ENCODE peak calls at places on chromosomes 7 and 10, in five cellular contexts. H is gastrocnemius medialis, Q is K562, V is transverse colon, S is ovary. N is an unnamed sample.

GRCh38 chr10:114715171-114715670 is 57.1 kb upstream of the ABLIM1 start:
- DNase-seq in H (no peak), Q (no peak), V (no peak), S (no peak), N (no peak)

GRCh38 chr7:142299226-142299625 is 41.4 kb upstream of the PRSS58 start:
- DNase-seq in H (no peak), Q (no peak), V (no peak), S (no peak), N (no peak)

GRCh38 chr10:130080461-130080814 is 30.2 kb downstream of the C10orf143 start:
- DNase-seq in H (no peak), Q (no peak), V (no peak), S (no peak), N (no peak)

GRCh38 chr7:16318989-16319915 is 102.1 kb downstream of the CRPPA start:
- DNase-seq in H (no peak), Q (no peak), V (no peak), S (no peak), N (no peak)

GRCh38 chr10:72812798-72813430 is 80.6 kb upstream of the OIT3 start:
- DNase-seq in H (no peak), Q (no peak), V (no peak), S (no peak), N (no peak)

GRCh38 chr10:126349096-126349495 is 39.2 kb downstream of the ADAM12 start:
- DNase-seq in H (no peak), Q (no peak), V (no peak), S (no peak), N (no peak)

GRCh38 chr7:6026011-6026819 is 5.0 kb upstream of the ANKRD61 start:
- DNase-seq in H (peak), Q (peak), V (peak), S (no peak), N (peak)

GRCh38 chr7:25068814-25069213 is 56.2 kb downstream of the CYCS start:
- DNase-seq in H (no peak), Q (peak), V (no peak), S (no peak), N (no peak)

GRCh38 chr7:112421666-112422486 is 28.4 kb upstream of the IFRD1 start:
- DNase-seq in H (no peak), Q (no peak), V (no peak), S (no peak), N (no peak)

GRCh38 chr10:132292287-132292971 is 15.3 kb downstream of the STK32C start:
- DNase-seq in H (no peak), Q (no peak), V (peak), S (peak), N (no peak)

GRCh38 chr7:561631-562393 is 42.2 kb upstream of the PDGFA start:
- DNase-seq in H (peak), Q (no peak), V (peak), S (peak), N (no peak)

GRCh38 chr7:47327698-47328391 is 254.1 kb downstream of the TNS3 start:
- DNase-seq in H (peak), Q (no peak), V (peak), S (peak), N (peak)

GRCh38 chr7:89813096-89813495 is 341.2 kb upstream of the STEAP1 start:
- DNase-seq in H (no peak), Q (no peak), V (no peak), S (no peak), N (no peak)

DNA sequence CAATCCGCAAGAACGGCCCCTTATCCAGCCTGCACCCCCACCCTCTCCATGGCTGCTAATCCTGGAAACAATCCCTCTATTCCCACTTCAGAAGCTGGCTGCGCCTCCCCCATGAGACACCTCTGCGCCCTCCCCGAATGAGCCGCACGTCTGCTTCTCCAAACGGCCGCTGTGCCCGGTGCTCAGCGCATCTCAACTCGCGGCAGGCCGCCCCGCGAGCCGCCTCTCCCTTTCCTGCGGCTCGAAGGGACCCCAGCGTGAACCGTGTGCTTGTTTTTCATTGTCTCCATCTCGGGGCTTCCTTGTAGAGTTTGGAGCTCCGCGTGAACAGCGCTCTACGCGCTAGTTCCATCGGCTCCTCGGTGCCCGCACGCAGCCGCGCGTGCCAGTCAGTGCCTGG is 20.8 kb upstream of the FXYD4 start:
- DNase-seq in H (no peak), Q (no peak), V (no peak), S (no peak), N (no peak)
- H3K4me3 ChIP-seq in H (no peak), Q (no peak), V (no peak), S (no peak), N (no peak)

DNA sequence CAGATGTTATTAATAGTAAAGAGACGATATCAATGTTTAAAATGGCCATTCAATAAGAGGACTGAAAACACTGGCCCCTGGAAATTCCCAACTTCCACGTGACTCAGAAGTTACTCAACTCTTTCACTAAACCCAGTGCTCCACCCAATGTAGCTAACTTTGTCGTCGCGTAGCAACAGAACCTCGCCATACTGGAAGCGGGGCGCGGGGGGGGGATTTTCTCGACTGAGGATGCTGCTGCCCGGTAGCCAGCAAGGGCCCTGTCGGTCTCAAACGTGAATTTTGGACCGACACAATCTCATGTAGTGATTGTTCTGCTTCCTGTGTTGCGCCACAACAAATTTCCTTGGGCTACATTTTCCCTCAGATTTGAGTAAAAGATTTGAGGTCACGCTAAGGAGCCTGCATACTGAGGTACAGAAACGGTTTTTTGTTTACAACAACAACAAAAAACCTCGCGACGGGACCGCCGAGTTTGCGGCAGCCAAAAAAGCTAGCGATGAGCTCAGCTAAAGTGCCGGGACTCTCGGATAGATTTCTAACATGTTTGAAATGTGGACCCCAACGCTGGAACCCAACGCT is 977 bp upstream of the SFR1 start:
- DNase-seq in H (peak), Q (peak), V (peak), S (peak), N (peak)
- TF ChIP-seq POLR2A in H (no peak), Q (no peak), V (no peak), S (peak), N (peak)

GRCh38 chr7:36209814-36210183 is 56.7 kb downstream of the EEPD1 start:
- DNase-seq in H (no peak), Q (no peak), V (no peak), S (no peak), N (no peak)
- H3K27ac ChIP-seq in H (peak), Q (no peak), V (peak), S (no peak), N (no peak)

GRCh38 chr10:97736403-97736901 is 476 bp upstream of the ZFYVE27 start:
- DNase-seq in H (no peak), Q (no peak), V (no peak), S (no peak), N (no peak)
- H3K4me3 ChIP-seq in H (peak), Q (no peak), V (peak), S (peak), N (no peak)